ENCODE peak calls at places on chromosomes 4 and X, in seven cellular contexts. One of them, this sample, is unnamed.

GRCh38 chr4:99817310-99817885 is 771 bp downstream of the DAPP1 start:
- DNase-seq in heart left ventricle: no peak
- DNase-seq in Calu3: no peak
- DNase-seq in HL-60: no peak
- DNase-seq in esophagus squamous epithelium: no peak
- DNase-seq in IMR-90: no peak
- DNase-seq in lower lobe of right lung: no peak
- DNase-seq in this sample: no peak

GRCh38 chr4:99811850-99812249 is 4.8 kb upstream of the DAPP1 start:
- DNase-seq in esophagus squamous epithelium: no peak
- DNase-seq in HL-60: peak; percentile 51
- DNase-seq in IMR-90: peak; percentile 20
- DNase-seq in heart left ventricle: no peak
- DNase-seq in lower lobe of right lung: no peak
- DNase-seq in Calu3: peak; percentile 46
- DNase-seq in this sample: no peak

GRCh38 chr4:83180469-83180968 is 66.0 kb upstream of the PLAC8 start:
- DNase-seq in esophagus squamous epithelium: no peak
- DNase-seq in IMR-90: no peak
- DNase-seq in lower lobe of right lung: no peak
- DNase-seq in heart left ventricle: no peak
- DNase-seq in HL-60: no peak
- DNase-seq in Calu3: no peak
- DNase-seq in this sample: no peak

GRCh38 chrX:129663171-129663570 is 8.4 kb upstream of the APLN start:
- DNase-seq in IMR-90: peak; percentile 28
- DNase-seq in lower lobe of right lung: no peak
- DNase-seq in Calu3: no peak
- DNase-seq in heart left ventricle: no peak
- DNase-seq in HL-60: no peak
- DNase-seq in esophagus squamous epithelium: no peak
- DNase-seq in this sample: no peak

GRCh38 chr4:41178372-41179085 is 35.8 kb downstream of the APBB2 start:
- DNase-seq in lower lobe of right lung: no peak
- DNase-seq in Calu3: no peak
- DNase-seq in esophagus squamous epithelium: no peak
- DNase-seq in IMR-90: peak; percentile 93
- DNase-seq in heart left ventricle: no peak
- DNase-seq in HL-60: no peak
- DNase-seq in this sample: no peak

GRCh38 chr4:155405059-155405458 is 28.3 kb upstream of the MAP9 start:
- DNase-seq in Calu3: no peak
- DNase-seq in HL-60: no peak
- DNase-seq in heart left ventricle: no peak
- DNase-seq in esophagus squamous epithelium: no peak
- DNase-seq in IMR-90: peak; percentile 79
- DNase-seq in lower lobe of right lung: no peak
- DNase-seq in this sample: no peak

GRCh38 chr4:69092190-69092589 is 4.1 kb upstream of the UGT2B7 start:
- DNase-seq in lower lobe of right lung: no peak
- DNase-seq in Calu3: no peak
- DNase-seq in heart left ventricle: no peak
- DNase-seq in HL-60: no peak
- DNase-seq in esophagus squamous epithelium: no peak
- DNase-seq in IMR-90: peak; percentile 77
- DNase-seq in this sample: no peak

GRCh38 chr4:183576701-183577100 is 71.8 kb downstream of the ING2 start:
- DNase-seq in lower lobe of right lung: no peak
- DNase-seq in HL-60: no peak
- DNase-seq in IMR-90: peak; percentile 16
- DNase-seq in esophagus squamous epithelium: no peak
- DNase-seq in Calu3: no peak
- DNase-seq in heart left ventricle: no peak
- DNase-seq in this sample: no peak

GRCh38 chr4:78129383-78130108 is 72.4 kb downstream of the FRAS1 start:
- DNase-seq in Calu3: no peak
- DNase-seq in HL-60: no peak
- DNase-seq in lower lobe of right lung: no peak
- DNase-seq in heart left ventricle: no peak
- DNase-seq in esophagus squamous epithelium: no peak
- DNase-seq in IMR-90: no peak
- DNase-seq in this sample: no peak

GRCh38 chr4:54213812-54214211 is 15.3 kb upstream of the PDGFRA start:
- DNase-seq in heart left ventricle: peak; percentile 31
- DNase-seq in HL-60: no peak
- DNase-seq in lower lobe of right lung: no peak
- DNase-seq in Calu3: peak; percentile 44
- DNase-seq in esophagus squamous epithelium: no peak
- DNase-seq in IMR-90: no peak
- DNase-seq in this sample: no peak

GRCh38 chrX:155313766-155314165 is 20.6 kb downstream of the CLIC2 start:
- DNase-seq in lower lobe of right lung: no peak
- DNase-seq in esophagus squamous epithelium: no peak
- DNase-seq in heart left ventricle: no peak
- DNase-seq in HL-60: no peak
- DNase-seq in Calu3: no peak
- DNase-seq in IMR-90: no peak
- DNase-seq in this sample: no peak

GRCh38 chrX:42973321-42973720 is 195.4 kb upstream of the PPP1R2C start:
- DNase-seq in HL-60: no peak
- DNase-seq in lower lobe of right lung: no peak
- DNase-seq in heart left ventricle: no peak
- DNase-seq in Calu3: no peak
- DNase-seq in IMR-90: no peak
- DNase-seq in esophagus squamous epithelium: no peak
- DNase-seq in this sample: no peak

GRCh38 chr4:18022572-18023039 is 1.1 kb upstream of the LCORL start:
- DNase-seq in Calu3: no peak
- DNase-seq in IMR-90: peak; percentile 5
- DNase-seq in HL-60: no peak
- DNase-seq in esophagus squamous epithelium: no peak
- DNase-seq in lower lobe of right lung: no peak
- DNase-seq in heart left ventricle: no peak
- DNase-seq in this sample: no peak

GRCh38 chrX:45513042-45513441 is 312.4 kb upstream of the DIPK2B start:
- DNase-seq in lower lobe of right lung: no peak
- DNase-seq in HL-60: no peak
- DNase-seq in IMR-90: no peak
- DNase-seq in esophagus squamous epithelium: no peak
- DNase-seq in Calu3: no peak
- DNase-seq in heart left ventricle: no peak
- DNase-seq in this sample: no peak
- TF ChIP-seq CTCF in lower lobe of right lung: no peak
- TF ChIP-seq CTCF in HL-60: no peak
- TF ChIP-seq CTCF in IMR-90: no peak
- TF ChIP-seq CTCF in esophagus squamous epithelium: no peak
- TF ChIP-seq CTCF in Calu3: no peak
- TF ChIP-seq CTCF in heart left ventricle: no peak
- TF ChIP-seq CTCF in this sample: no peak

GRCh38 chr4:76426272-76426671 is 5.3 kb upstream of the CCDC158 start:
- DNase-seq in heart left ventricle: no peak
- DNase-seq in lower lobe of right lung: no peak
- DNase-seq in Calu3: no peak
- DNase-seq in esophagus squamous epithelium: no peak
- DNase-seq in IMR-90: no peak
- DNase-seq in HL-60: no peak
- DNase-seq in this sample: no peak
- TF ChIP-seq CTCF in heart left ventricle: no peak
- TF ChIP-seq CTCF in lower lobe of right lung: no peak
- TF ChIP-seq CTCF in Calu3: no peak
- TF ChIP-seq CTCF in esophagus squamous epithelium: no peak
- TF ChIP-seq CTCF in IMR-90: peak; percentile 6
- TF ChIP-seq CTCF in HL-60: no peak
- TF ChIP-seq CTCF in this sample: no peak

DNA sequence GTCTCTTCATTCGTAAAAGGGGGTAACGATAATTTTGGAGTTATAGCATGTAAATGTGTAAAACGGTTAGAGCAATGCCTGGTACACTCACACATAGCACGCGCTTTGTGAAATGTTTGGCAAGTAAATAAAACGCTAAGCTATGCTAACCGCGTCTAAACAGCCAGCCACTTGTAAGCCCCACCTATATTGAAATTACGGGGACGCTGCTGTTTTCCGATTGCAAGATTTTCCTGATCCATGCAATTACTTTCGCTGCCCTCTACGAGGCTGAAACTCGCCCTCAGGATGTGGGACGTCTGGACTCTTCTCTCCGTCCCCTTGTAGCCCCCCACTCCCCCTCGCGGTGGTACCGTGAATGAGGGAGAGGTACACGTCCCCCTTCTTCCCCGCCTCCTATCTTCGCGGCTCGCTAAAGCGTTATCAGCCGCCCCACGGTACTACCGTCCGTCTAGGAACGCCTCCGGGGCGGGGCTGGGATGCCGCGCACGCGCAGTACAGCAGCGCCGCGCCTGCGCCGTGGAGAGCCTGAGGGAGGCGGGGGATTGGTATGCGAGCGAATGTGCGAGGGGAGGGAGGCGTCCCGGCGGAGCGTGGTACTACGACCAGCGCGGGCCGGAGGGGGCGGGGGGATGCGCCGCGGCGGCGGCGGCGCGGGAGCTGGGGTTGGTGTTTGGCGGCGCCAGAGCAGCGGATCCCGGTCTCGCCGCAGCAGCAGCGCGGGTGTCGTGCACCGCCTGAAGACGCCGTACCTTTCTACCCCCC is at the start of gene STIM2:
- DNase-seq in heart left ventricle: peak; percentile 97
- DNase-seq in esophagus squamous epithelium: peak; percentile 71
- DNase-seq in IMR-90: peak; percentile 96
- DNase-seq in lower lobe of right lung: peak; percentile 97
- DNase-seq in HL-60: peak; percentile 86
- DNase-seq in Calu3: peak; percentile 96
- DNase-seq in this sample: peak; percentile 91
- TF ChIP-seq CTCF in heart left ventricle: no peak
- TF ChIP-seq CTCF in esophagus squamous epithelium: peak; percentile 9
- TF ChIP-seq CTCF in IMR-90: peak; percentile 44
- TF ChIP-seq CTCF in lower lobe of right lung: peak; percentile 41
- TF ChIP-seq CTCF in HL-60: no peak
- TF ChIP-seq CTCF in Calu3: no peak
- TF ChIP-seq CTCF in this sample: peak; percentile 31

DNA sequence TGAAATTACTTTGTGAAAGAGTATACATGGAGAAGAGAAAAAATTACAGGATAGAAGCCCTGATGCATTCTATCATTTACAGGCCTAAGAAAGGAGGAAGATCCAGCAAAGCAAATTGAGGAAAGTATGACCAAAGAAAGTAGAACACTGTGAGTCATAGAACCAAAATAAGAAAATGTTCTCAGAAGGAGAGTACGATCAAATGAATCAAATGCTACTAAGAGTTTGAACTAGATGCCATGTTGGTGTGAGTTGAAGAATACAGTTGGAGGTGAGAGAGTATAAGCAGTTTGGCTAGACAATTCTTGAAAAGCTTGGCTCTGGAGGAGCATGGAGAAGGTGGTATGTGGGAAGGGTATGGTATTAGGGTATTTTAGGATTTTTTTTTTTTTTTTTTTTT is 161.8 kb downstream of the RPA4 start:
- DNase-seq in Calu3: no peak
- DNase-seq in esophagus squamous epithelium: no peak
- DNase-seq in heart left ventricle: no peak
- DNase-seq in lower lobe of right lung: no peak
- DNase-seq in HL-60: no peak
- DNase-seq in IMR-90: no peak
- DNase-seq in this sample: no peak
- TF ChIP-seq CTCF in Calu3: no peak
- TF ChIP-seq CTCF in esophagus squamous epithelium: no peak
- TF ChIP-seq CTCF in heart left ventricle: no peak
- TF ChIP-seq CTCF in lower lobe of right lung: no peak
- TF ChIP-seq CTCF in HL-60: no peak
- TF ChIP-seq CTCF in IMR-90: no peak
- TF ChIP-seq CTCF in this sample: no peak

DNA sequence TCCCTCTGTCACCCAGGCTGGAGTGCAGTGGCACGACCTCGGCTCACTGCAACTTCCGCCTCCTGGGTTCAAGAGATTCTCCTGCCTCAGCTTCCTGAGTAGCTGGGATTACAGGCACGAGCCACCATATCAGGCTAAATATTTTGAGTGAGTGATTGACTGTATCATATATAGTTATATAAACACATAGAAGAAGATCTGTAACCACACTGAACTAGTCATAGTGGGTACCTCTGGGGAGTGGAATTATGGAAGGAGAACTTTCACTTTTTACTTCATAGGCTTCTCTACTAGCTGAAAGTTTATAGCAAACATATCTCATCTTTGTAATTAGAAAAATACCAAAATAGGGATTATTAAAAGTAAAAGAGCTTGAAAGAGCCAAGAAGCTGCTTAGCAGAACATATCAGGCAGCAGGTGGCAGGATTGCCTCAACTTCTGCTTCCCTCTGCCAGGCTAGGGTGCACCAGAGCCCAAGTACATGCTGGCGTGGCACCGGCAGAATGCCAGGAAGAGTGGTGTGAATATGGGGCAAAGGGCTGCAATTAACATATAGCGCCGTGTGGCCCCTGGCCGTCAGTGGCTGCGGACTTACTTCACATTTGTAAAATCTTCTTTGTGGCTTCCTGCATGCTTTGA is 39.5 kb upstream of the CD40LG start:
- DNase-seq in esophagus squamous epithelium: no peak
- DNase-seq in lower lobe of right lung: peak; percentile 46
- DNase-seq in Calu3: peak; percentile 65
- DNase-seq in IMR-90: no peak
- DNase-seq in HL-60: peak; percentile 10
- DNase-seq in heart left ventricle: peak; percentile 33
- DNase-seq in this sample: no peak
- TF ChIP-seq CTCF in esophagus squamous epithelium: peak; percentile 13
- TF ChIP-seq CTCF in lower lobe of right lung: peak; percentile 28
- TF ChIP-seq CTCF in Calu3: peak; percentile 32
- TF ChIP-seq CTCF in IMR-90: peak; percentile 11
- TF ChIP-seq CTCF in HL-60: peak; percentile 17
- TF ChIP-seq CTCF in heart left ventricle: no peak
- TF ChIP-seq CTCF in this sample: peak; percentile 14

GRCh38 chrX:149504226-149504914 is 736 bp downstream of the IDS start:
- DNase-seq in IMR-90: no peak
- DNase-seq in HL-60: no peak
- DNase-seq in lower lobe of right lung: peak; percentile 50
- DNase-seq in esophagus squamous epithelium: no peak
- DNase-seq in Calu3: peak; percentile 37
- DNase-seq in heart left ventricle: no peak
- DNase-seq in this sample: no peak

GRCh38 chrX:149505671-149506070 is 565 bp upstream of the IDS start:
- DNase-seq in Calu3: no peak
- DNase-seq in HL-60: no peak
- DNase-seq in heart left ventricle: no peak
- DNase-seq in IMR-90: no peak
- DNase-seq in esophagus squamous epithelium: no peak
- DNase-seq in lower lobe of right lung: no peak
- DNase-seq in this sample: no peak

GRCh38 chrX:149508467-149508866 is 3.4 kb upstream of the IDS start:
- DNase-seq in heart left ventricle: no peak
- DNase-seq in esophagus squamous epithelium: no peak
- DNase-seq in Calu3: no peak
- DNase-seq in lower lobe of right lung: no peak
- DNase-seq in HL-60: no peak
- DNase-seq in IMR-90: no peak
- DNase-seq in this sample: no peak

GRCh38 chrX:149506349-149506748 is 1.2 kb upstream of the IDS start:
- DNase-seq in Calu3: no peak
- DNase-seq in HL-60: no peak
- DNase-seq in IMR-90: no peak
- DNase-seq in lower lobe of right lung: no peak
- DNase-seq in heart left ventricle: no peak
- DNase-seq in esophagus squamous epithelium: no peak
- DNase-seq in this sample: no peak

GRCh38 chrX:149504915-149505651 is at the start of gene IDS:
- DNase-seq in HL-60: peak; percentile 68
- DNase-seq in lower lobe of right lung: peak; percentile 94
- DNase-seq in heart left ventricle: peak; percentile 93
- DNase-seq in esophagus squamous epithelium: peak; percentile 30
- DNase-seq in Calu3: peak; percentile 91
- DNase-seq in IMR-90: peak; percentile 83
- DNase-seq in this sample: peak; percentile 57
- TF ChIP-seq CTCF in HL-60: no peak
- TF ChIP-seq CTCF in lower lobe of right lung: no peak
- TF ChIP-seq CTCF in heart left ventricle: no peak
- TF ChIP-seq CTCF in esophagus squamous epithelium: no peak
- TF ChIP-seq CTCF in Calu3: no peak
- TF ChIP-seq CTCF in IMR-90: no peak
- TF ChIP-seq CTCF in this sample: no peak

This sample was measured in AG09319.